ENCODE peak calls at places on chromosomes 1 and 21, in five cellular contexts. M is T-helper 2 cell, T is PC-3, B is endothelial cell, E is EH. A is an unnamed sample.

GRCh38 chr21:20970691-20971090 is 27.5 kb upstream of the NCAM2 start:
- DNase-seq in M (no peak), T (no peak), B (no peak), E (no peak), A (no peak)

GRCh38 chr1:24161270-24161669 is 18.3 kb upstream of the IL22RA1 start:
- DNase-seq in M (no peak), T (no peak), B (no peak), E (no peak), A (no peak)

GRCh38 chr1:153542956-153543737 is 2.4 kb upstream of the S100A5 start:
- DNase-seq in M (no peak), T (no peak), B (no peak), E (no peak), A (peak)

GRCh38 chr1:208093754-208094719 is 150.1 kb downstream of the PLXNA2 start:
- DNase-seq in M (no peak), T (peak), B (peak), E (peak), A (peak)

GRCh38 chr1:226964068-226964425 is 24.0 kb downstream of the COQ8A start:
- DNase-seq in M (no peak), T (no peak), B (no peak), E (no peak), A (no peak)

GRCh38 chr1:213474054-213474453 is 423.0 kb downstream of the RPS6KC1 start:
- DNase-seq in M (no peak), T (no peak), B (no peak), E (no peak), A (peak)

GRCh38 chr21:45323487-45324380 is 36.0 kb upstream of the POFUT2 start:
- DNase-seq in M (no peak), T (no peak), B (no peak), E (peak), A (peak)

GRCh38 chr1:154862927-154863701 is 7.0 kb downstream of the KCNN3 start:
- DNase-seq in M (no peak), T (no peak), B (no peak), E (no peak), A (no peak)

GRCh38 chr1:36156329-36157114 is 562 bp downstream of the MAP7D1 start:
- DNase-seq in M (no peak), T (peak), B (peak), E (peak), A (peak)

GRCh38 chr1:64745181-64745985 is 508 bp downstream of the RAVER2 start:
- DNase-seq in M (no peak), T (peak), B (peak), E (peak), A (peak)

GRCh38 chr1:93463960-93464359 is 16.0 kb downstream of the FNBP1L start:
- DNase-seq in M (no peak), T (no peak), B (no peak), E (peak), A (peak)

GRCh38 chr1:83692524-83693336 is 306.2 kb downstream of the TTLL7 start:
- DNase-seq in M (no peak), T (peak), B (peak), E (peak), A (peak)

GRCh38 chr21:15682182-15682895 is 47.4 kb upstream of the USP25 start:
- DNase-seq in M (no peak), T (peak), B (no peak), E (peak), A (no peak)

GRCh38 chr21:43703068-43703880 is 15.7 kb upstream of the PDXK start:
- DNase-seq in M (no peak), T (no peak), B (no peak), E (peak), A (peak)

GRCh38 chr1:156945881-156946661 is 25.6 kb downstream of the LRRC71 start:
- DNase-seq in M (no peak), T (peak), B (no peak), E (no peak), A (peak)

GRCh38 chr1:235640580-235640979 is 9.0 kb downstream of the GNG4 start:
- DNase-seq in M (no peak), T (no peak), B (no peak), E (no peak), A (no peak)

GRCh38 chr1:244368279-244368678 is 83.4 kb downstream of the ADSS2 start:
- DNase-seq in M (no peak), T (no peak), B (no peak), E (no peak), A (no peak)